ENCODE peak calls at places on chromosomes 5 and 9, in nine cellular contexts. M is Panc1; D is endothelial cell of umbilical vein; U is right lobe of liver; C is naive thymus-derived CD4-positive, alpha-beta T cell; Z is pancreas; O is ovary; A is adrenal gland; B is Caco-2. I is an unnamed sample. For H3K27me3, the result is how much of the 10 kb centered on the place peaks cover.

GRCh38 chr5:39427225-39427624 is 2.4 kb upstream of the DAB2 start:
- DNase-seq in M (no peak), D (no peak), U (no peak), C (no peak), Z (no peak), O (no peak), A (no peak), B (no peak), I (no peak)

GRCh38 chr5:171851251-171851650 is 65.6 kb downstream of the SMIM23 start:
- DNase-seq in M (no peak), D (no peak), U (no peak), C (no peak), Z (no peak), O (no peak), A (no peak), B (no peak), I (no peak)

GRCh38 chr9:122561446-122561845 is 8.5 kb downstream of the OR1N2 start:
- DNase-seq in M (no peak), D (no peak), U (no peak), C (no peak), Z (no peak), O (no peak), A (no peak), B (no peak), I (no peak)

GRCh38 chr9:650362-650761 is 191.1 kb upstream of the DMRT1 start:
- DNase-seq in M (no peak), D (peak), U (no peak), C (peak), Z (no peak), O (no peak), A (no peak), B (no peak), I (no peak)

GRCh38 chr9:134972140-134972539 is 54.4 kb upstream of the FCN1 start:
- DNase-seq in M (no peak), D (no peak), U (no peak), C (no peak), Z (no peak), O (no peak), A (no peak), B (no peak), I (no peak)

GRCh38 chr5:174533771-174534221 is 190.6 kb upstream of the MSX2 start:
- DNase-seq in M (peak), D (no peak), U (no peak), C (no peak), Z (no peak), O (no peak), A (no peak), B (no peak), I (no peak)

GRCh38 chr5:169686137-169686536 is 49.1 kb downstream of the DOCK2 start:
- DNase-seq in M (no peak), D (no peak), U (no peak), C (no peak), Z (no peak), O (no peak), A (no peak), B (no peak), I (peak)

GRCh38 chr5:44332360-44332971 is 56.8 kb downstream of the FGF10 start:
- DNase-seq in M (peak), D (peak), U (no peak), C (no peak), Z (no peak), O (no peak), A (no peak), B (no peak), I (no peak)

GRCh38 chr9:32873546-32873945 is 90.2 kb downstream of the TMEM215 start:
- DNase-seq in M (no peak), D (no peak), U (no peak), C (no peak), Z (no peak), O (no peak), A (no peak), B (no peak), I (no peak)

GRCh38 chr5:3597002-3597726 is 1.5 kb downstream of the IRX1 start:
- DNase-seq in M (no peak), D (no peak), U (no peak), C (no peak), Z (no peak), O (no peak), A (no peak), B (no peak), I (no peak)

GRCh38 chr5:3598236-3598635 is 2.6 kb downstream of the IRX1 start:
- DNase-seq in M (no peak), D (no peak), U (no peak), C (no peak), Z (no peak), O (no peak), A (no peak), B (no peak), I (no peak)

GRCh38 chr5:3598725-3599282 is 3.2 kb downstream of the IRX1 start:
- DNase-seq in M (no peak), D (no peak), U (no peak), C (no peak), Z (no peak), O (no peak), A (no peak), B (no peak), I (no peak)

GRCh38 chr5:3596261-3596825 is 711 bp downstream of the IRX1 start:
- DNase-seq in M (no peak), D (no peak), U (no peak), C (no peak), Z (no peak), O (no peak), A (no peak), B (no peak), I (no peak)

GRCh38 chr5:3597727-3598082 is 2.1 kb downstream of the IRX1 start:
- DNase-seq in M (no peak), D (no peak), U (no peak), C (no peak), Z (no peak), O (no peak), A (no peak), B (no peak), I (no peak)
- H3K27me3 ChIP-seq in M (under half), D (half or more), U (under half), C (under half), Z (under half), O (under half), A (half or more), B (under half), I (under half)

GRCh38 chr5:80192507-80193241 is 63.2 kb downstream of the SERINC5 start:
- DNase-seq in M (no peak), D (no peak), U (no peak), C (peak), Z (no peak), O (peak), A (peak), B (peak), I (no peak)
- H3K4me3 ChIP-seq in M (no peak), D (no peak), U (no peak), C (peak), Z (no peak), O (no peak), A (no peak), B (no peak), I (no peak)

GRCh38 chr9:21998026-21998425 is 3.4 kb downstream of the CDKN2B-AS1 start:
- DNase-seq in M (no peak), D (no peak), U (no peak), C (no peak), Z (no peak), O (no peak), A (no peak), B (no peak), I (no peak)
- H3K27me3 ChIP-seq in M (under half), D (under half), U (under half), C (under half), Z (under half), O (under half), A (under half), B (under half), I (under half)

GRCh38 chr5:128216285-128216684 is 132.7 kb downstream of the SLC12A2 start:
- DNase-seq in M (no peak), D (no peak), U (no peak), C (no peak), Z (no peak), O (no peak), A (no peak), B (no peak), I (no peak)

GRCh38 chr5:128213833-128214232 is 130.3 kb downstream of the SLC12A2 start:
- DNase-seq in M (no peak), D (no peak), U (no peak), C (no peak), Z (no peak), O (no peak), A (no peak), B (no peak), I (no peak)

GRCh38 chr5:128212206-128212788 is 128.7 kb downstream of the SLC12A2 start:
- DNase-seq in M (no peak), D (no peak), U (no peak), C (no peak), Z (no peak), O (no peak), A (no peak), B (no peak), I (no peak)

GRCh38 chr5:128216860-128217531 is 133.4 kb downstream of the SLC12A2 start:
- DNase-seq in M (no peak), D (no peak), U (no peak), C (no peak), Z (no peak), O (no peak), A (no peak), B (no peak), I (no peak)

DNA sequence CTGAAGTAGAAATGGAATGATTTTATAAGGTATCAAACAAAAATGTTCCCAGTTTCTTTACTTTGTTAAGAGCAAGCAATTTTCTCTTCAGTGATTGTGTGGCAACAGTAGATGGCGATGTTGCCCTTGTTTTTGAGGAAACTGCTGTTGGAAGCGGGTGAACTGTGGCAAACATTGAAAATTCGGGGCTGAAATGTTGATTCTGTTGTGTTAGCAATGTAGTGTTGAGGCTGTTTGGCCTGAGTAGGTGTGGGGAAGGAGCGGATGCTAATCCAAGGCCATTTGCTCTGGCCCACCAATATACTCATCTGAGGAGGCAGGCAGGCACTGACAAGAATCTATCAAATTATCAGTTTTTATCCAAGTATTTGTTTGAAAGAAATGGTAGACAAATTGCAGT is 129.8 kb downstream of the SLC12A2 start:
- DNase-seq in M (peak), D (peak), U (no peak), C (peak), Z (no peak), O (peak), A (peak), B (peak), I (no peak)
- H3K4me3 ChIP-seq in M (no peak), D (no peak), U (no peak), C (no peak), Z (no peak), O (no peak), A (no peak), B (no peak), I (no peak)

DNA sequence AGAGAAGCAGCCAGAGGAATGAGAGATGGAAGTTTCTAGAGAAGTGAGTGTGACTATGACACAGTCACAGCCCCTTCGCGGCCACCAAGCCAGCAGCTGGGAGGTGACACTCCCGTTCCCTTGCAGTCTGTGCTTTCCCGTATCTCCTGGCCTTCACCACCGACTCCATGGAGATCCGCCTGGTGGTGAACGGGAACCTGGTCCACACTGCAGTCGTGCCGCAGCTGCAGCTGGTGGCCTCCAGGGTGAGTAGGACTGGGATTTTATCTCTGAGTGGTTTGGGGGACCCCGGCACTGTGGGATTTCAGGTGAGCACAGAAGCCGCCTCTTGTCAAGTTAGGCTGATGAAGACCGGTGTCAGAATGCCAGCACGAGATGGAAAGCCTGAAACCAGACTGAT is 12.1 kb upstream of the SLC2A8 start:
- DNase-seq in M (no peak), D (no peak), U (peak), C (no peak), Z (no peak), O (no peak), A (peak), B (peak), I (no peak)
- H3K27me3 ChIP-seq in M (under half), D (under half), U (under half), C (under half), Z (under half), O (under half), A (under half), B (under half), I (under half)

GRCh38 chr5:139669681-139670368 is 21.7 kb downstream of the CXXC5 start:
- DNase-seq in M (no peak), D (no peak), U (no peak), C (no peak), Z (peak), O (peak), A (no peak), B (no peak), I (no peak)
- H3K4me3 ChIP-seq in M (no peak), D (no peak), U (no peak), C (peak), Z (peak), O (no peak), A (no peak), B (no peak), I (peak)

GRCh38 chr9:36911037-36911436 is 123.0 kb downstream of the PAX5 start:
- DNase-seq in M (no peak), D (no peak), U (no peak), C (no peak), Z (no peak), O (no peak), A (no peak), B (no peak), I (no peak)
- H3K27me3 ChIP-seq in M (under half), D (under half), U (under half), C (under half), Z (under half), O (under half), A (under half), B (under half), I (under half)

DNA sequence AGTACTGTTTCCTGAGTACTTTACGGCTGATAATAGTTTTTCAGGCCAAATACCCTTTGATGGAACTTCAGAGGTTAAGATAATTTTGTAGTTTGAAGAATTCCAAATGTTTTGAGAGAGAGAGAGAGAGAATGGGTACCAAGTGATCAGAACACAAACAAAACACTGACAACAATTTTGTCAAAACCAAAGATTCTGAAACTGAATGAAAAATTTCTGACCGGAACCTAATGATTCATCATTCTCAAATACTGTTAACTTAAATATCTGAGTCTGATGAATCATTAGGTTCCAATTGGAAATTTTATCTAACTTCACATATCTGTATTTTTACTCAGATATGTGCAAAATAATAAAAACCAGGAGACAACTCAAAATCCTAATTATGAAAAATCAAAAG is 4.0 kb downstream of the LMBRD2 start:
- DNase-seq in M (no peak), D (peak), U (no peak), C (no peak), Z (no peak), O (no peak), A (no peak), B (no peak), I (no peak)
- H3K4me3 ChIP-seq in M (no peak), D (peak), U (no peak), C (no peak), Z (no peak), O (no peak), A (no peak), B (no peak), I (no peak)

DNA sequence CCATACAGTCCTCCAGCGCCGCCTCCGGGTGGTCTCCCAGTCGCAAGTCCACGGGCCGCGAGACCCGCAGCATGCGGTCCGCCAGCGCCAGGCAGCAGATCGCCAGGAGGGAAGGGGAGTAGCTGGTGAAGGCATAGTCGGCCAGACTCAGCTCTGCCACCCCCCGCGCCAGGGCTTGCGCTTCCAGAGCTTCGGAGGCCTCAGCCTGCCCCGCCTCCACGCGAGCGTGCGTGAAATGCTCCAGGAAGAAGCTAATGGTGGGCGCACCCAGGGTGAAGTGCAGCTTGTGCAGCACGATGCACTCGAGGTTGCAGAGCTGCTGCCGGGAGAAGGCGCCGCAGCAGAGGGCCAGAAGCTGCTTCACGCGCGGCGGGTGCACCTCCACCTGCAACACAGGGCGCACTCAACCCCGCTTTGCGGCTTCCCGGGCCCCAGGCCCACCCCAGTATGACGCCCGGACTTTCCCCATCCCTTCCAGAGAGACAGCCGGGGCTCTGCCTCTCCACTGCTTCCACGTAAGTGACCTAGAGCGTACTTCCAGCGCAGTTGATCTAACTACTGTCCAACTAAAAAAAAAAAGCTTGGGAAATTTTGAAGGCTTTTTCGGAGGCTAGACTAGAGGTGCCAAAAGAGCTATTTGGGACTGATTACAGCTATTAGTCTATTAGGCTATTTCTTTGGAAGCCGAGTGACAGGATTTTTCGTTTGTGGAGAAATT is 1.8 kb downstream of the CCNO start:
- DNase-seq in M (no peak), D (peak), U (no peak), C (no peak), Z (peak), O (peak), A (no peak), B (peak), I (peak)
- H3K27me3 ChIP-seq in M (under half), D (half or more), U (half or more), C (under half), Z (under half), O (under half), A (half or more), B (under half), I (under half)